ENCODE peak calls at places on chromosomes 13 and 19, in six cellular contexts. One of them, this sample, is unnamed.

GRCh38 chr19:39223703-39224279 is 19.7 kb upstream of the SYCN start:
- DNase-seq in NB4: peak
- DNase-seq in K562: peak
- DNase-seq in GM12878: no peak
- DNase-seq in endothelial cell of umbilical vein: peak
- DNase-seq in HepG2: no peak
- DNase-seq in this sample: peak

GRCh38 chr19:18796239-18796638 is 5.1 kb upstream of the COMP start:
- DNase-seq in K562: no peak
- DNase-seq in HepG2: no peak
- DNase-seq in endothelial cell of umbilical vein: no peak
- DNase-seq in NB4: no peak
- DNase-seq in GM12878: no peak
- DNase-seq in this sample: no peak

GRCh38 chr13:44726777-44727176 is 150.6 kb upstream of the TSC22D1 start:
- DNase-seq in endothelial cell of umbilical vein: no peak
- DNase-seq in GM12878: no peak
- DNase-seq in K562: no peak
- DNase-seq in NB4: no peak
- DNase-seq in HepG2: no peak
- DNase-seq in this sample: no peak

GRCh38 chr13:94178625-94179244 is 300.7 kb downstream of the DCT start:
- DNase-seq in endothelial cell of umbilical vein: no peak
- DNase-seq in HepG2: peak
- DNase-seq in NB4: no peak
- DNase-seq in K562: no peak
- DNase-seq in GM12878: no peak
- DNase-seq in this sample: no peak

GRCh38 chr19:16676101-16676798 is 15.3 kb downstream of the TMEM38A start:
- DNase-seq in HepG2: peak
- DNase-seq in endothelial cell of umbilical vein: no peak
- DNase-seq in K562: no peak
- DNase-seq in NB4: no peak
- DNase-seq in GM12878: no peak
- DNase-seq in this sample: no peak

GRCh38 chr19:29708553-29709439 is 6.3 kb downstream of the C19orf12 start:
- DNase-seq in GM12878: no peak
- DNase-seq in endothelial cell of umbilical vein: no peak
- DNase-seq in K562: no peak
- DNase-seq in HepG2: peak
- DNase-seq in NB4: no peak
- DNase-seq in this sample: no peak

GRCh38 chr19:920051-920857 is 3.1 kb downstream of the KISS1R start:
- DNase-seq in GM12878: no peak
- DNase-seq in HepG2: no peak
- DNase-seq in endothelial cell of umbilical vein: no peak
- DNase-seq in K562: no peak
- DNase-seq in NB4: peak
- DNase-seq in this sample: no peak

GRCh38 chr19:3464797-3465235 is 15.5 kb downstream of the SMIM24 start:
- DNase-seq in GM12878: no peak
- DNase-seq in endothelial cell of umbilical vein: no peak
- DNase-seq in K562: no peak
- DNase-seq in HepG2: no peak
- DNase-seq in NB4: no peak
- DNase-seq in this sample: peak

GRCh38 chr19:33404916-33405315 is 31.4 kb downstream of the CEBPG start:
- DNase-seq in NB4: no peak
- DNase-seq in endothelial cell of umbilical vein: no peak
- DNase-seq in GM12878: no peak
- DNase-seq in K562: no peak
- DNase-seq in HepG2: no peak
- DNase-seq in this sample: no peak

GRCh38 chr13:76856141-76856571 is 30.0 kb downstream of the KCTD12 start:
- DNase-seq in endothelial cell of umbilical vein: no peak
- DNase-seq in K562: no peak
- DNase-seq in GM12878: no peak
- DNase-seq in NB4: peak
- DNase-seq in HepG2: no peak
- DNase-seq in this sample: no peak

GRCh38 chr19:45577111-45577905 is 7.3 kb downstream of the OPA3 start:
- DNase-seq in K562: no peak
- DNase-seq in GM12878: no peak
- DNase-seq in NB4: no peak
- DNase-seq in HepG2: peak
- DNase-seq in endothelial cell of umbilical vein: no peak
- DNase-seq in this sample: peak

GRCh38 chr13:98474292-98474691 is 102.6 kb downstream of the STK24 start:
- DNase-seq in endothelial cell of umbilical vein: no peak
- DNase-seq in HepG2: no peak
- DNase-seq in NB4: no peak
- DNase-seq in K562: no peak
- DNase-seq in GM12878: no peak
- DNase-seq in this sample: no peak

GRCh38 chr19:2811221-2811722 is 8.4 kb upstream of the ZNF554 start:
- DNase-seq in endothelial cell of umbilical vein: no peak
- DNase-seq in K562: no peak
- DNase-seq in NB4: no peak
- DNase-seq in HepG2: peak
- DNase-seq in GM12878: no peak
- DNase-seq in this sample: no peak

GRCh38 chr13:49171358-49171757 is 48.8 kb upstream of the MLNR start:
- DNase-seq in HepG2: no peak
- DNase-seq in NB4: no peak
- DNase-seq in GM12878: no peak
- DNase-seq in endothelial cell of umbilical vein: no peak
- DNase-seq in K562: no peak
- DNase-seq in this sample: no peak

GRCh38 chr13:113846639-113847318 is 17.1 kb downstream of the GAS6 start:
- DNase-seq in HepG2: no peak
- DNase-seq in NB4: no peak
- DNase-seq in endothelial cell of umbilical vein: no peak
- DNase-seq in GM12878: no peak
- DNase-seq in K562: no peak
- DNase-seq in this sample: no peak

DNA sequence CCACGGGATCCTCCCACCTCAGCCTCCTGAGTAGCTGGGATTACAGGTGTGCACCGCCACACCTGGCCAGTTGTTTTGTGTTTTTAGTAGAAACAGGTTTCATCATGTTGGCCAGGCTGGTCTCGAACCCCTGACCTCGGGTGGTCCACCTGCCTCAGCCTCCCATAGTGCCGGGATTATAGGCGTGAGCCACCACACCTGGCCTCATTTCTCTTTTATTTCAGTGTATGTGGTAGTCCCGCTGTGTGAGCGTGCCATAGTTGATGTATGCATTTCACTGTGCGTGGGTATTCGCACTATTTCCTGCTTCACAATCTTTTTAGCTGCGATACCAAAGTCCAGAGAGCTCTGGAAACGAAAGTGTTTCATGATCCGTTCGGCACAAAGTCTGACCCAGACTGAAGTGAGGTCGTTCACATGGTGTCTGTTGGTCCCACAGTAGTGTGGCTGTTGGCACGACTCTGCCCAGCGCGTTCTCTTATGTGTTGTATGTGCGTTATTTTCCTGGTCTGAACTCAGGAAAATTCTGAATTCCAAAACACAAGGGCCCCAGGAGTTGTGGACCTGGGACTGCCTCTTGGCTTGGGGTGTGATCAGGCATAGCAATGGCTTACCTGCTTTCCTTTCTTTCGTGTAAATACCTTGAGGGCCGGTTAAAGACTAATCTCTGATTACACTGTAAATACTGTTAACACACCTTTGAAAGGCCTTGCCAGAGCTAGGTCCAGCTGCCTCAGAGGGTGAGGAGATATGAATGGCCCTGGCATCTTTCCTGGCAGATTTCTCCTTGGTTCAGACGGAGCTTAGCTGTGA is 8.6 kb downstream of the EPN1 start:
- DNase-seq in HepG2: peak
- DNase-seq in endothelial cell of umbilical vein: no peak
- DNase-seq in K562: no peak
- DNase-seq in GM12878: no peak
- DNase-seq in NB4: no peak
- DNase-seq in this sample: no peak
- TF ChIP-seq MYC in HepG2: peak
- TF ChIP-seq MYC in endothelial cell of umbilical vein: no peak
- TF ChIP-seq MYC in K562: no peak
- TF ChIP-seq MYC in GM12878: no peak
- TF ChIP-seq MYC in NB4: no peak
- TF ChIP-seq MYC in this sample: no peak

DNA sequence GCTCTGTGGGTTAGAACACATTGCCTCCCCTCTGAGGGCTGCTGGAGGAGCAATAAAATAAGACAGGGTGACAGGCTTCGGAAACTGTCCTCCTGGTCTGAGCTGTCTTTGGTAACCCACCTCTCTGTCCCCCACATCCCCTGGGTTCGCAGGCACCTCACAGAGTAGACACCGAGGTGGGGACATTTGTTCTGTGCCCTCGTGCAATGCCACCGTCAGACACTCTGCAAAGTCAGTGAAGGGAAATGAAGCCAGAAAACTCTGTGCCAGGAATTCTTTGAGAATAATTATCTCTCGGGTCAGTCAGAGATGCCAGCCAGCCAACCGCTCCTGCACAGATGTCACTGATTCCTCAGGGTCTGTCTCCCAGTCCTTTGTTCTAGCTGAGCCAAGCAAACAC is 493.6 kb downstream of the FOXO1 start:
- DNase-seq in HepG2: no peak
- DNase-seq in endothelial cell of umbilical vein: no peak
- DNase-seq in NB4: no peak
- DNase-seq in K562: no peak
- DNase-seq in GM12878: no peak
- DNase-seq in this sample: no peak
- TF ChIP-seq MYC in HepG2: no peak
- TF ChIP-seq MYC in endothelial cell of umbilical vein: no peak
- TF ChIP-seq MYC in NB4: no peak
- TF ChIP-seq MYC in K562: no peak
- TF ChIP-seq MYC in GM12878: no peak
- TF ChIP-seq MYC in this sample: no peak

DNA sequence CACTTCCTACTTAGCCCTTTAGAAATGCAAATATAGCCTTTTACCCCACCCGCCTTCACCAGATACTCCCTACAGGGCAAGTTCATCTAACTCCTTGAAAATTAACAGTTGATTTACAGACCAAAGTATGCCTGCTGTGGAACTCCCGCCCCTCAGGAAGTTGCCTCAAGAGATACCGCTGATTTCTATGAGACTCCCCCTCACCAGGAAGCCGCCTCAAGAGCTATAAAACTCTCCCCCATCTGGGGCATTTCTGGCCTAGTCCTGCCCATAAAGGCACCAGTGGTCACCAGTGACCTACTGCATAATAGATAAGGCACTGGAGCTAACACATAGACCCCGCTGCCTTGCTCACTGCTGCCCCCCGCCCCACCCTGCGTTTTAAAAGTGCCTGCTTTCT is 201.7 kb upstream of the UBL3 start:
- DNase-seq in endothelial cell of umbilical vein: no peak
- DNase-seq in NB4: peak
- DNase-seq in GM12878: no peak
- DNase-seq in HepG2: no peak
- DNase-seq in K562: no peak
- DNase-seq in this sample: no peak
- TF ChIP-seq MYC in endothelial cell of umbilical vein: no peak
- TF ChIP-seq MYC in NB4: no peak
- TF ChIP-seq MYC in GM12878: no peak
- TF ChIP-seq MYC in HepG2: no peak
- TF ChIP-seq MYC in K562: no peak
- TF ChIP-seq MYC in this sample: no peak

GRCh38 chr13:29758591-29759114 is 91.8 kb downstream of the UBL3 start:
- DNase-seq in endothelial cell of umbilical vein: no peak
- DNase-seq in NB4: peak
- DNase-seq in K562: peak
- DNase-seq in GM12878: peak
- DNase-seq in HepG2: peak
- DNase-seq in this sample: no peak
- TF ChIP-seq MYC in endothelial cell of umbilical vein: no peak
- TF ChIP-seq MYC in NB4: peak
- TF ChIP-seq MYC in K562: no peak
- TF ChIP-seq MYC in GM12878: no peak
- TF ChIP-seq MYC in HepG2: no peak
- TF ChIP-seq MYC in this sample: no peak

DNA sequence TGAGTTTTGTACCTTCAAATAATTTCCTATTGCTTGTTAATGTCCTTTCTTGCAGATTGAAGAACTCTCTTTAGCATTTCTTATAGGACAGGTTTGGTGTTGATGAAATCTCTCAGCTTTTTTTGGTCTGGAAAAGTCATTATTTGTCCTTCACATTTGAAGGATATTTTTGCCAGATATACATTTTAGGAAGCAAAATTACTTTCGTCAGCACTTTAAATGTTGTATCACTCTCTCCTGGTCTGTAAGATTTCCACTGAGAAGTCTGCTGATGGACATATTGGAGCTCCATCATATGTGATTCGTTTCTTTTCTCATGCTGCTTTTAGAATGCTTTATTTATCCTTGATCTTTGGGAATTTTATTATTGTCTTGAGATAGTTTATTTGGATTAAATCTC is 105.5 kb downstream of the TNFSF13B start:
- DNase-seq in HepG2: no peak
- DNase-seq in GM12878: no peak
- DNase-seq in K562: no peak
- DNase-seq in NB4: no peak
- DNase-seq in endothelial cell of umbilical vein: no peak
- DNase-seq in this sample: no peak
- TF ChIP-seq MYC in HepG2: no peak
- TF ChIP-seq MYC in GM12878: no peak
- TF ChIP-seq MYC in K562: no peak
- TF ChIP-seq MYC in NB4: no peak
- TF ChIP-seq MYC in endothelial cell of umbilical vein: no peak
- TF ChIP-seq MYC in this sample: no peak

GRCh38 chr13:37484056-37484455 is 114.5 kb downstream of the POSTN start:
- DNase-seq in K562: no peak
- DNase-seq in NB4: no peak
- DNase-seq in endothelial cell of umbilical vein: no peak
- DNase-seq in HepG2: no peak
- DNase-seq in GM12878: no peak
- DNase-seq in this sample: no peak
- TF ChIP-seq MYC in K562: no peak
- TF ChIP-seq MYC in NB4: no peak
- TF ChIP-seq MYC in endothelial cell of umbilical vein: no peak
- TF ChIP-seq MYC in HepG2: no peak
- TF ChIP-seq MYC in GM12878: no peak
- TF ChIP-seq MYC in this sample: no peak

GRCh38 chr13:88887045-88887662 is 1216.0 kb downstream of the SLITRK5 start:
- DNase-seq in GM12878: no peak
- DNase-seq in NB4: peak
- DNase-seq in endothelial cell of umbilical vein: no peak
- DNase-seq in HepG2: peak
- DNase-seq in K562: no peak
- DNase-seq in this sample: no peak
- TF ChIP-seq MYC in GM12878: no peak
- TF ChIP-seq MYC in NB4: no peak
- TF ChIP-seq MYC in endothelial cell of umbilical vein: no peak
- TF ChIP-seq MYC in HepG2: no peak
- TF ChIP-seq MYC in K562: no peak
- TF ChIP-seq MYC in this sample: no peak

DNA sequence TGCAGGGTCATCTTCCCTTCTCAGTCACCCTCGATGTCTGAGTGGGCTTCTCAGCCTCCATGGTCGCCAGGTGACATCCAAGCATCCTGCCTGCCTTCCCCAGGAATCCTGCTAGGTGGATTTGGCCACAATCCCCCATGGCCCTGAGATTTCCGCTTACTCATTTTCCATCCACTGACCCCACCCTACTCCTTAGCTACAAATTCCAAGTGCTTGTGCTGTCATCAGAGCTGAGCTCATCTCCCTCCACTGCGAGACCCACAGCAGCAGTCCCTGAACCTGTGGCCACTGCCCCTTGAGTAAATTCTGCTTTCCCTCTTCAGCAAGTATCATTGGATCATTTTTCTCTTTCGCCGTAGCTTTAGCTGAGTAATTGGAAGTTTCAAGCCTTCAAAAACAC is 90.5 kb upstream of the ANKRD10 start:
- DNase-seq in GM12878: no peak
- DNase-seq in K562: no peak
- DNase-seq in NB4: no peak
- DNase-seq in HepG2: no peak
- DNase-seq in endothelial cell of umbilical vein: no peak
- DNase-seq in this sample: peak
- TF ChIP-seq MYC in GM12878: no peak
- TF ChIP-seq MYC in K562: no peak
- TF ChIP-seq MYC in NB4: no peak
- TF ChIP-seq MYC in HepG2: no peak
- TF ChIP-seq MYC in endothelial cell of umbilical vein: no peak
- TF ChIP-seq MYC in this sample: no peak

This sample was measured in A549.